ENCODE peak calls at places on chromosomes 1 and 21, in ten cellular contexts. R, T, S, H, C, Y, J, W, O and A are unnamed samples. For H3K4me1, the result is how much of the 10 kb centered on the place peaks cover.

GRCh38 chr1:53410100-53410541 is 49.1 kb upstream of the DMRTB1 start:
- DNase-seq in R (no peak), T (no peak), S (no peak), H (peak), C (no peak), Y (no peak), J (no peak), W (no peak), O (no peak), A (no peak)

GRCh38 chr1:108708726-108709660 is 3.7 kb upstream of the FNDC7 start:
- DNase-seq in R (no peak), T (no peak), S (no peak), H (no peak), C (no peak), Y (peak), J (peak), W (no peak), O (no peak), A (no peak)

GRCh38 chr1:70509996-70510876 is 99.2 kb downstream of the CTH start:
- DNase-seq in R (no peak), T (no peak), S (peak), H (peak), C (no peak), Y (peak), J (no peak), W (no peak), O (no peak), A (no peak)

GRCh38 chr21:42578761-42579415 is 65.2 kb downstream of the SLC37A1 start:
- DNase-seq in R (no peak), T (no peak), S (no peak), H (no peak), C (no peak), Y (no peak), J (peak), W (no peak), O (peak), A (peak)

GRCh38 chr1:46455951-46456350 is 33.7 kb upstream of the DMBX1 start:
- DNase-seq in R (no peak), T (no peak), S (no peak), H (no peak), C (no peak), Y (no peak), J (no peak), W (no peak), O (no peak), A (no peak)

GRCh38 chr1:15426492-15427279 is 11.6 kb upstream of the CTRC start:
- DNase-seq in R (peak), T (no peak), S (no peak), H (peak), C (no peak), Y (peak), J (no peak), W (peak), O (peak), A (no peak)

GRCh38 chr1:216051071-216051470 is 372.2 kb downstream of the USH2A start:
- DNase-seq in R (no peak), T (no peak), S (no peak), H (no peak), C (no peak), Y (no peak), J (no peak), W (no peak), O (no peak), A (no peak)

GRCh38 chr1:159854101-159854692 is 8.3 kb downstream of the VSIG8 start:
- DNase-seq in R (peak), T (peak), S (peak), H (peak), C (no peak), Y (peak), J (peak), W (peak), O (peak), A (peak)

GRCh38 chr1:240877605-240878004 is 265.6 kb upstream of the GREM2 start:
- DNase-seq in R (no peak), T (no peak), S (no peak), H (no peak), C (no peak), Y (no peak), J (no peak), W (no peak), O (no peak), A (no peak)

GRCh38 chr1:114597949-114598348 is 16.5 kb upstream of the BCAS2 start:
- DNase-seq in R (no peak), T (no peak), S (no peak), H (no peak), C (no peak), Y (no peak), J (no peak), W (no peak), O (no peak), A (no peak)

GRCh38 chr21:38679531-38679930 is 126.2 kb upstream of the ETS2 start:
- DNase-seq in R (no peak), T (no peak), S (no peak), H (peak), C (no peak), Y (no peak), J (no peak), W (no peak), O (no peak), A (no peak)

GRCh38 chr1:2230781-2231666 is 2.9 kb downstream of the SKI start:
- DNase-seq in R (no peak), T (no peak), S (no peak), H (no peak), C (no peak), Y (no peak), J (peak), W (peak), O (peak), A (no peak)

GRCh38 chr1:71494163-71494562 is 413.3 kb upstream of the ZRANB2 start:
- DNase-seq in R (no peak), T (no peak), S (no peak), H (no peak), C (no peak), Y (no peak), J (no peak), W (no peak), O (no peak), A (no peak)

GRCh38 chr1:1777510-1777909 is 760 bp downstream of the NADK start:
- DNase-seq in R (peak), T (peak), S (no peak), H (peak), C (no peak), Y (no peak), J (no peak), W (peak), O (peak), A (no peak)

GRCh38 chr1:20469406-20470076 is 16.5 kb downstream of the CAMK2N1 start:
- DNase-seq in R (no peak), T (no peak), S (no peak), H (no peak), C (no peak), Y (no peak), J (no peak), W (no peak), O (no peak), A (no peak)

GRCh38 chr1:20992327-20993056 is 184.2 kb downstream of the EIF4G3 start:
- DNase-seq in R (no peak), T (no peak), S (no peak), H (peak), C (no peak), Y (no peak), J (no peak), W (no peak), O (no peak), A (no peak)

GRCh38 chr21:34639882-34640788 is 25.2 kb upstream of the RCAN1 start:
- DNase-seq in R (no peak), T (no peak), S (no peak), H (no peak), C (no peak), Y (no peak), J (no peak), W (no peak), O (no peak), A (no peak)

GRCh38 chr1:227961651-227962050 is 13.9 kb upstream of the WNT9A start:
- DNase-seq in R (no peak), T (no peak), S (no peak), H (no peak), C (no peak), Y (no peak), J (no peak), W (no peak), O (no peak), A (no peak)

GRCh38 chr1:245108251-245108650 is 46.5 kb upstream of the KIF26B start:
- DNase-seq in R (no peak), T (no peak), S (no peak), H (no peak), C (no peak), Y (no peak), J (no peak), W (peak), O (no peak), A (no peak)

GRCh38 chr1:28126778-28127430 is 38.5 kb upstream of the EYA3 start:
- DNase-seq in R (no peak), T (no peak), S (no peak), H (no peak), C (no peak), Y (no peak), J (no peak), W (no peak), O (no peak), A (no peak)

GRCh38 chr21:36454079-36454478 is 25.8 kb downstream of the CLDN14 start:
- DNase-seq in R (peak), T (no peak), S (no peak), H (no peak), C (no peak), Y (no peak), J (no peak), W (no peak), O (no peak), A (no peak)

GRCh38 chr1:97685355-97685754 is 235.5 kb downstream of the DPYD start:
- DNase-seq in R (no peak), T (no peak), S (no peak), H (no peak), C (no peak), Y (no peak), J (no peak), W (no peak), O (no peak), A (no peak)

GRCh38 chr1:44805311-44806024 is 1.7 kb downstream of the DYNLT4 start:
- DNase-seq in R (no peak), T (peak), S (no peak), H (no peak), C (no peak), Y (no peak), J (peak), W (no peak), O (no peak), A (no peak)

GRCh38 chr1:115457295-115457694 is 119.2 kb upstream of the NGF start:
- DNase-seq in R (no peak), T (no peak), S (peak), H (no peak), C (no peak), Y (no peak), J (no peak), W (peak), O (peak), A (no peak)

GRCh38 chr1:218164930-218165686 is 120.0 kb upstream of the RRP15 start:
- DNase-seq in R (peak), T (peak), S (peak), H (peak), C (no peak), Y (peak), J (no peak), W (peak), O (no peak), A (peak)

GRCh38 chr1:150256193-150256548 is 1.4 kb upstream of the CA14 start:
- DNase-seq in R (no peak), T (no peak), S (no peak), H (no peak), C (no peak), Y (no peak), J (no peak), W (no peak), O (no peak), A (no peak)

GRCh38 chr1:162765788-162766187 is 24.7 kb upstream of the HSD17B7 start:
- DNase-seq in R (no peak), T (no peak), S (no peak), H (no peak), C (no peak), Y (no peak), J (no peak), W (no peak), O (no peak), A (no peak)
- TF ChIP-seq CTCF in R (no peak), T (no peak), S (no peak), H (no peak), C (no peak), Y (no peak), J (no peak), W (no peak), O (no peak), A (no peak)

DNA sequence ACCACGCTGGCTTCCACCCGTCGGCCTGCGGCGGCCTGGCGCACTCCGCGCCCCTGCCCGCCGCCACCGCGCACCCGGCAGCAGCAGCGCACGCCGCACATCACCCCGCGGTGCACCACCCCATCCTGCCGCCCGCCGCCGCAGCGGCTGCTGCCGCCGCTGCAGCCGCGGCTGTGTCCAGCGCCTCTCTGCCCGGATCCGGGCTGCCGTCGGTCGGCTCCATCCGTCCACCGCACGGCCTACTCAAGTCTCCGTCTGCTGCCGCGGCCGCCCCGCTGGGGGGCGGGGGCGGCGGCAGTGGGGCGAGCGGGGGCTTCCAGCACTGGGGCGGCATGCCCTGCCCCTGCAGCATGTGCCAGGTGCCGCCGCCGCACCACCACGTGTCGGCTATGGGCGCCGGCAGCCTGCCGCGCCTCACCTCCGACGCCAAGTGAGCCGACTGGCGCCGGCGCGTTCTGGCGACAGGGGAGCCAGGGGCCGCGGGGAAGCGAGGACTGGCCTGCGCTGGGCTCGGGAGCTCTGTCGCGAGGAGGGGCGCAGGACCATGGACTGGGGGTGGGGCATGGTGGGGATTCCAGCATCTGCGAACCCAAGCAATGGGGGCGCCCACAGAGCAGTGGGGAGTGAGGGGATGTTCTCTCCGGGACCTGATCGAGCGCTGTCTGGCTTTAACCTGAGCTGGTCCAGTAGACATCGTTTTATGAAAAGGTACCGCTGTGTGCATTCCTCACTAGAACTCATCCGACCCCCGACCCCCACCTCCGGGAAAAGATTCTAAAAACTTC is 1.9 kb downstream of the OLIG2 start:
- DNase-seq in R (no peak), T (no peak), S (no peak), H (no peak), C (no peak), Y (no peak), J (no peak), W (no peak), O (no peak), A (no peak)
- H3K4me1 ChIP-seq in R (under half), T (half or more), S (under half), H (under half), C (half or more), Y (under half), J (half or more), W (under half), O (under half), A (under half)

DNA sequence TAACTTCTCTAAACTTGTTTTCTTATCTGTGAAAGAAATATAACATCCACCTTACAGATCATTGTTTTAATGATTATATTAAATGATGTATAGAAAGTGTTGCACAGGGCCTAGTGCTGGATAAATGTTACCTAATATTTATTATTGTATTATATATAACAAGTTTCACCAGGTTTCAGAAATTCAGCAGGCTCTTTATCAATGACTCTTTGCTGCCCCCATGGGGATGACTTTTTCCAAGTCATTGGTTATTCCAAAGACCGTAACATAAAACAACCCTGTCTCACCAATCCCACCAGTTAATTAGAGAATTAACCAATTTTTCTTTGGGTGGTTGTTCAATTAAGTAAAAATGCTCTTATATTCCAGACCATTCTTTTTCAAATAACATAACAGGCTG is 7.3 kb upstream of the DEDD start:
- DNase-seq in R (peak), T (no peak), S (peak), H (no peak), C (no peak), Y (peak), J (no peak), W (peak), O (no peak), A (peak)
- TF ChIP-seq CTCF in R (peak), T (peak), S (peak), H (peak), C (peak), Y (peak), J (peak), W (peak), O (peak), A (peak)

GRCh38 chr1:23909412-23909811 is 3.8 kb downstream of the CNR2 start:
- DNase-seq in R (no peak), T (no peak), S (no peak), H (no peak), C (no peak), Y (no peak), J (no peak), W (no peak), O (no peak), A (no peak)
- H3K4me1 ChIP-seq in R (under half), T (under half), S (under half), H (under half), C (under half), Y (under half), J (under half), W (under half), O (under half), A (under half)

GRCh38 chr1:26972390-26972789 is 12.1 kb upstream of the KDF1 start:
- DNase-seq in R (no peak), T (no peak), S (no peak), H (no peak), C (no peak), Y (no peak), J (no peak), W (no peak), O (no peak), A (no peak)
- TF ChIP-seq CTCF in R (no peak), T (no peak), S (no peak), H (no peak), C (no peak), Y (no peak), J (no peak), W (no peak), O (no peak), A (no peak)

DNA sequence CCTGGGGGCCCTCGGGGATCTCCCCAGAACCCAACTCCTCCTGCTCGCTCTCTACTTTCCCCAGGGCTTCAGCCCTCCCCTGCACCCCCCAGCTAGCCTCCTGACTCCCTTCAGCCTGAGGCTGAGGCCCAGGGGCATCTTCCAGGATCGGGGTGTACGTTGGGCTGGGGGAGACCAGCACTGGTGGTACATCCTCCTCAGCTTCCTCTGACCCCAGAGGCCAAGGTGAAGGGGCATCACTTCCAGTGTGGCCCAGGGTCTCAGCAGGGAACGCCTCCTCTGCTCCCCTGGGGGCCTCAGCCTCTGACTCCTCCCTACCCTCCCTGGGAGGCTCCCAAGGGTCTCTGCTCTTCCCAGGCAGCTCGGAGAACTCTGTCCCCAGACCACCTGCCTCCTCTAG is 6.8 kb downstream of the NES start:
- DNase-seq in R (no peak), T (no peak), S (no peak), H (no peak), C (no peak), Y (no peak), J (no peak), W (no peak), O (no peak), A (no peak)
- H3K4me1 ChIP-seq in R (under half), T (half or more), S (half or more), H (under half), C (half or more), Y (under half), J (half or more), W (under half), O (under half), A (half or more)

GRCh38 chr1:6965914-6966241 is 180.6 kb downstream of the CAMTA1 start:
- DNase-seq in R (no peak), T (no peak), S (no peak), H (no peak), C (no peak), Y (no peak), J (no peak), W (no peak), O (no peak), A (no peak)
- TF ChIP-seq CTCF in R (no peak), T (no peak), S (no peak), H (no peak), C (no peak), Y (no peak), J (no peak), W (no peak), O (no peak), A (no peak)